ENCODE peak calls at places on chromosome 12, in five cellular contexts. N, E, T, R and A are unnamed samples.

GRCh38 chr12:121796855-121797751 is 3.6 kb upstream of the RHOF start:
- DNase-seq in N (peak; percentile 79), E (no peak), T (no peak), R (peak; percentile 98), A (peak; percentile 99)

GRCh38 chr12:53805801-53806200 is 54.0 kb upstream of the CISTR start:
- DNase-seq in N (no peak), E (no peak), T (no peak), R (no peak), A (no peak)

GRCh38 chr12:20370001-20370381 is 1.7 kb downstream of the PDE3A start:
- DNase-seq in N (no peak), E (no peak), T (no peak), R (no peak), A (no peak)

GRCh38 chr12:109910969-109911348 is 10.9 kb downstream of the TCHP start:
- DNase-seq in N (no peak), E (no peak), T (no peak), R (no peak), A (no peak)

GRCh38 chr12:51855586-51856428 is 7.3 kb upstream of the FIGNL2 start:
- DNase-seq in N (peak; percentile 60), E (no peak), T (no peak), R (no peak), A (no peak)

GRCh38 chr12:71938728-71939385 is at the start of gene TPH2:
- DNase-seq in N (no peak), E (no peak), T (no peak), R (peak; percentile 57), A (no peak)

GRCh38 chr12:79451988-79452387 is 238.8 kb downstream of the PAWR start:
- DNase-seq in N (peak; percentile 81), E (no peak), T (no peak), R (peak; percentile 63), A (peak; percentile 79)

GRCh38 chr12:15522574-15523187 is 200.4 kb downstream of the PTPRO start:
- DNase-seq in N (no peak), E (no peak), T (no peak), R (no peak), A (no peak)

GRCh38 chr12:51847830-51848727 is at the start of gene FIGNL2:
- DNase-seq in N (no peak), E (no peak), T (no peak), R (no peak), A (no peak)

GRCh38 chr12:106044773-106045172 is 94.0 kb downstream of the NUAK1 start:
- DNase-seq in N (no peak), E (no peak), T (no peak), R (no peak), A (no peak)

GRCh38 chr12:65926119-65927004 is 102.1 kb downstream of the HMGA2 start:
- DNase-seq in N (no peak), E (no peak), T (no peak), R (no peak), A (no peak)

GRCh38 chr12:6708968-6709394 is 8.4 kb upstream of the PIANP start:
- DNase-seq in N (no peak), E (no peak), T (peak; percentile 60), R (no peak), A (no peak)

GRCh38 chr12:3097836-3098235 is 20.7 kb downstream of the TSPAN9 start:
- DNase-seq in N (no peak), E (no peak), T (no peak), R (no peak), A (no peak)

GRCh38 chr12:26124491-26125450 is at the start of gene BHLHE41:
- DNase-seq in N (peak; percentile 83), E (peak; percentile 85), T (no peak), R (peak; percentile 93), A (peak; percentile 87)

GRCh38 chr12:4330203-4330602 is 9.2 kb downstream of the TIGAR start:
- DNase-seq in N (no peak), E (no peak), T (no peak), R (no peak), A (no peak)

GRCh38 chr12:47773062-47773857 is at the start of gene SLC48A1:
- DNase-seq in N (peak; percentile 58), E (peak; percentile 75), T (peak; percentile 85), R (peak; percentile 88), A (peak; percentile 81)

GRCh38 chr12:51992246-51992645 is 14.5 kb upstream of the TAMALIN start:
- DNase-seq in N (no peak), E (no peak), T (no peak), R (no peak), A (no peak)

GRCh38 chr12:132321321-132322118 is 7.9 kb downstream of the GALNT9 start:
- DNase-seq in N (no peak), E (no peak), T (no peak), R (peak; percentile 30), A (no peak)
- H3K4me3 ChIP-seq in N (no peak overlapping the region), E (no peak overlapping the region), T (no peak overlapping the region), R (no peak overlapping the region), A (no peak overlapping the region)

DNA sequence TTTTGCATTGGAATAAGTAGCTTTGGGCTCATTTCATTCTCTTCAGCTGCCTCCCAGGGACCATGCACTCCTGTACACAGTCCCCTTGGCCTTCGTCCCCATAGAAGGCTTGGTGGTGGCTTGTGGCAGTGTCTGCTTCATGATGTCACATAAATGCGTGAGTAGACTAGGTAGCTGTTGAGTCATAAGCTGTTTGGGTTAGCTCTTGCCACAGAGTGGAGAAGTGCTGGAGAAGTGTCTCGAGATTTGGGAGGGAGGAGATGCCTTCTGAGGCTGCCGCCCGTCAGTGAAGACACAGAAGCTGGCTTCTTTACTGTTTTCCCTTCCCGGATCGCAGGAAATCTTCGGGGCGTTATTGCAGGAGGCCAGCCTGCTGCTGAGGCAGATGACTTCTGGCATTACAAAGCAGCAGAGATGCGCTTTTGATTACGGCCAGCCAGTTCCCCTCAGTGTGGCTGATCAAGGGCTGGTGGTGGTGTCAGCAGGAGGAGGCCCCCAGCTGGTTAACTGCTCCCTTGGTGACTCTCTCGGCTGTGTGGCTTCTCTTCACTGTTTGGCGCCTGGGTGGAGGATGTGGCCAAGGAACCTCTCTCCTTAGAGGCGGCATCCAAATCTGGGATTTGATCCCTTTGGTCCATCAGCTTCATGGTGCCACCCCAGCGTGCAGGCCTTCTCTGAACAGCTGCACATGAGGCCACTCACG is 67.6 kb downstream of the AACS start:
- DNase-seq in N (no peak), E (no peak), T (no peak), R (no peak), A (no peak)
- H3K36me3 ChIP-seq in N (no peaks in the 10 kb centered on the region), E (peaks cover 36% of the 10 kb centered on the region), T (no peaks in the 10 kb centered on the region), R (peaks cover 10% of the 10 kb centered on the region), A (peaks cover 16% of the 10 kb centered on the region)

GRCh38 chr12:32947203-32947795 is 50.7 kb upstream of the PKP2 start:
- DNase-seq in N (no peak), E (no peak), T (no peak), R (no peak), A (no peak)
- TF ChIP-seq CTCF in N (no peak), E (no peak), T (no peak), R (no peak), A (no peak)

GRCh38 chr12:57079821-57080220 is 1.2 kb upstream of the NEMP1 start:
- DNase-seq in N (no peak), E (no peak), T (no peak), R (no peak), A (no peak)
- H3K4me3 ChIP-seq in N (no peak overlapping the region), E (no peak overlapping the region), T (no peak overlapping the region), R (no peak overlapping the region), A (no peak overlapping the region)

DNA sequence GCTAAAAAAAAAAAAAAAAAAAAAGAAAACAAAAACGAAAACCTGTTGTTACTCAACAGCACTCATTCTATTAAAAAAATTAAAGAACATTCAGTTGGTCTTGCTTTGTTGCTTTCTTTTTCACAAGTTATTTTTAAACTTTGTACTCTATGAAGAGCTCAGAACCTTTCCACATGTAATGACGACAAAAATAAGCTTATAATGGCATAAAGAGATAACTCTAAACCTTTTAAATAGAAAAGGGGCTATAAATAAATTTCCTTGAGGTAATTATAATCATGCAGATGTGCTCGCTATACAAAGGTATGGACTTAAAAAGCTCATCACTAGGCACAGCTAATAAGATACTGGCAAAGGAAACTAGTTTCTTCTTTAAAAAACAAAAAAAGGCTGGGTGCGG is 13.4 kb downstream of the NR2C1 start:
- DNase-seq in N (no peak), E (no peak), T (no peak), R (no peak), A (no peak)
- H3K36me3 ChIP-seq in N (peaks cover 4% of the 10 kb centered on the region), E (peaks cover 85% of the 10 kb centered on the region), T (peaks cover 34% of the 10 kb centered on the region), R (peaks cover 100% of the 10 kb centered on the region), A (peaks cover 79% of the 10 kb centered on the region)